ENCODE peak calls at places on chromosomes 7 and 10, in ten cellular contexts. I is GM12878, C is HCT116, B is breast epithelium, S is transverse colon, L is prostate gland, M is endothelial cell of umbilical vein, X is stomach, E is esophagus muscularis mucosa, G is vagina. Y is an unnamed sample. For H3K36me3, the result is how much of the 10 kb centered on the place peaks cover.

GRCh38 chr7:156652886-156653568 is 12.5 kb downstream of the RNF32 start:
- DNase-seq in G (no peak), B (no peak), C (no peak), M (no peak), X (no peak), E (no peak), S (no peak), I (no peak), L (no peak), Y (no peak)

GRCh38 chr7:55593515-55594318 is 21.4 kb upstream of the VOPP1 start:
- DNase-seq in L (no peak), E (peak), S (peak), X (peak), M (peak), G (no peak), C (peak), I (no peak), B (peak), Y (peak)

GRCh38 chr10:82981137-82981723 is 1106.2 kb downstream of the NRG3 start:
- DNase-seq in I (no peak), M (no peak), X (no peak), C (no peak), S (no peak), L (no peak), G (no peak), E (no peak), B (no peak), Y (no peak)

GRCh38 chr7:41779918-41780317 is 77.0 kb upstream of the INHBA start:
- DNase-seq in E (no peak), X (no peak), I (peak), C (no peak), G (no peak), B (no peak), M (no peak), L (no peak), S (no peak), Y (no peak)

GRCh38 chr10:70513848-70514309 is 35.3 kb downstream of the PALD1 start:
- DNase-seq in L (no peak), S (peak), I (peak), B (no peak), E (no peak), X (no peak), C (no peak), G (no peak), M (no peak), Y (peak)

GRCh38 chr10:27620425-27621397 is 116.6 kb downstream of the RAB18 start:
- DNase-seq in B (no peak), S (no peak), G (peak), C (no peak), E (no peak), L (no peak), I (no peak), M (no peak), X (no peak), Y (no peak)

GRCh38 chr7:2638224-2638991 is 6.6 kb downstream of the TTYH3 start:
- DNase-seq in G (no peak), X (no peak), L (no peak), B (no peak), S (no peak), E (no peak), C (no peak), I (no peak), M (no peak), Y (peak)

GRCh38 chr10:70836319-70836718 is 20.6 kb downstream of the SGPL1 start:
- DNase-seq in I (no peak), M (no peak), B (no peak), C (no peak), L (no peak), S (no peak), E (no peak), G (no peak), X (no peak), Y (no peak)

GRCh38 chr7:55056577-55057480 is 38.0 kb downstream of the EGFR start:
- DNase-seq in G (no peak), M (no peak), L (no peak), S (no peak), E (no peak), X (no peak), C (no peak), I (no peak), B (no peak), Y (no peak)

GRCh38 chr10:55374917-55375316 is 573.9 kb upstream of the PCDH15 start:
- DNase-seq in I (no peak), B (no peak), S (no peak), M (peak), L (no peak), C (no peak), X (no peak), E (no peak), G (no peak), Y (no peak)

GRCh38 chr10:71555087-71555728 is 158.5 kb downstream of the CDH23 start:
- DNase-seq in X (no peak), L (no peak), C (no peak), S (no peak), B (no peak), M (no peak), I (no peak), E (no peak), G (no peak), Y (no peak)

GRCh38 chr7:77453531-77453930 is 37.4 kb upstream of the GSAP start:
- DNase-seq in S (no peak), X (no peak), E (no peak), I (no peak), M (peak), L (peak), B (no peak), C (no peak), G (no peak), Y (no peak)

GRCh38 chr10:101224060-101224909 is 5.0 kb downstream of the LBX1 start:
- DNase-seq in M (no peak), C (no peak), L (no peak), X (no peak), I (no peak), G (no peak), B (no peak), E (no peak), S (no peak), Y (no peak)

GRCh38 chr7:128030999-128031681 is at the start of gene LRRC4:
- DNase-seq in M (peak), L (no peak), X (peak), B (no peak), G (no peak), E (no peak), C (no peak), I (no peak), S (peak), Y (peak)

GRCh38 chr7:22173884-22174573 is 182.9 kb downstream of the RAPGEF5 start:
- DNase-seq in M (peak), E (no peak), G (no peak), C (no peak), B (no peak), L (no peak), I (peak), S (no peak), X (no peak), Y (no peak)

GRCh38 chr7:14184292-14184864 is 194.9 kb upstream of the ETV1 start:
- DNase-seq in M (no peak), I (no peak), X (no peak), L (no peak), G (no peak), S (peak), E (no peak), B (no peak), C (no peak), Y (no peak)

GRCh38 chr7:49769285-49769857 is 4.1 kb upstream of the VWC2 start:
- DNase-seq in L (no peak), G (no peak), M (no peak), S (no peak), I (no peak), B (no peak), C (no peak), E (no peak), X (no peak), Y (no peak)

GRCh38 chr10:29239569-29240472 is 49.0 kb upstream of the LYZL1 start:
- DNase-seq in S (no peak), G (no peak), X (no peak), C (peak), L (no peak), E (peak), I (no peak), B (no peak), M (peak), Y (no peak)

GRCh38 chr10:129193148-129193547 is 273.9 kb upstream of the MGMT start:
- DNase-seq in E (peak), G (no peak), C (no peak), L (no peak), M (no peak), B (no peak), I (no peak), X (no peak), S (no peak), Y (no peak)

GRCh38 chr7:2036786-2037185 is 196.0 kb downstream of the MAD1L1 start:
- DNase-seq in X (no peak), B (no peak), E (no peak), I (no peak), L (no peak), G (no peak), C (no peak), M (no peak), S (no peak), Y (peak)

GRCh38 chr10:96014473-96015102 is 28.8 kb upstream of the CCNJ start:
- DNase-seq in L (no peak), B (no peak), C (no peak), I (no peak), X (no peak), S (no peak), E (no peak), G (no peak), M (no peak), Y (no peak)

GRCh38 chr7:90563286-90563685 is 32.8 kb upstream of the CDK14 start:
- DNase-seq in E (no peak), S (no peak), X (no peak), C (no peak), I (no peak), B (no peak), G (no peak), L (no peak), M (no peak), Y (no peak)

GRCh38 chr10:113711142-113711541 is 31.4 kb downstream of the CASP7 start:
- DNase-seq in E (no peak), M (no peak), X (no peak), C (no peak), G (no peak), I (no peak), S (no peak), B (no peak), L (no peak), Y (no peak)

GRCh38 chr10:58399410-58399809 is 14.2 kb downstream of the TFAM start:
- DNase-seq in S (no peak), I (no peak), M (no peak), C (no peak), B (no peak), E (no peak), G (no peak), L (no peak), X (no peak), Y (no peak)

GRCh38 chr7:151385626-151386300 is 24.1 kb downstream of the WDR86 start:
- DNase-seq in X (no peak), E (no peak), M (no peak), G (no peak), B (no peak), L (no peak), S (no peak), I (no peak), C (no peak), Y (no peak)

GRCh38 chr10:27153855-27154198 is 357 bp downstream of the YME1L1 start:
- DNase-seq in G (peak), E (no peak), M (no peak), I (no peak), S (no peak), B (no peak), L (peak), X (no peak), C (no peak), Y (no peak)

GRCh38 chr7:16550671-16551070 is 24.0 kb downstream of the LRRC72 start:
- DNase-seq in X (no peak), S (no peak), E (no peak), B (no peak), I (no peak), G (no peak), M (no peak), C (no peak), L (no peak), Y (no peak)

GRCh38 chr10:124741281-124741921 is 2.8 kb downstream of the FAM53B start:
- DNase-seq in E (no peak), L (peak), I (no peak), X (peak), C (peak), S (peak), M (peak), B (no peak), G (peak), Y (peak)

GRCh38 chr7:51144178-51144577 is 172.4 kb downstream of the COBL start:
- DNase-seq in S (peak), B (no peak), G (no peak), L (no peak), M (no peak), E (no peak), X (no peak), I (no peak), C (no peak), Y (no peak)

GRCh38 chr10:8042864-8043568 is 11.5 kb upstream of the GATA3 start:
- DNase-seq in I (no peak), M (peak), C (no peak), L (no peak), G (no peak), S (no peak), B (no peak), E (no peak), X (no peak), Y (no peak)

GRCh38 chr10:8040651-8041050 is 13.8 kb upstream of the GATA3 start:
- DNase-seq in S (no peak), X (no peak), G (no peak), L (no peak), M (peak), I (no peak), E (no peak), B (no peak), C (no peak), Y (no peak)

GRCh38 chr10:8041284-8042031 is 13.0 kb upstream of the GATA3 start:
- DNase-seq in M (peak), G (no peak), E (no peak), C (no peak), X (no peak), B (no peak), S (no peak), L (no peak), I (no peak), Y (no peak)

GRCh38 chr10:8043569-8044306 is 10.8 kb upstream of the GATA3 start:
- DNase-seq in S (no peak), B (no peak), L (no peak), G (no peak), C (no peak), M (peak), E (no peak), X (no peak), I (no peak), Y (no peak)

GRCh38 chr10:8042032-8042863 is 12.2 kb upstream of the GATA3 start:
- DNase-seq in B (no peak), I (no peak), X (no peak), C (no peak), L (no peak), S (no peak), G (no peak), M (peak), E (no peak), Y (no peak)
- TF ChIP-seq POLR2A in B (no peak), I (no peak), X (no peak), C (no peak), L (no peak), S (no peak), G (no peak), M (no peak), E (no peak), Y (no peak)

GRCh38 chr10:43210556-43210955 is 56.3 kb downstream of the RASGEF1A start:
- DNase-seq in I (no peak), E (no peak), B (peak), X (no peak), L (no peak), G (no peak), S (no peak), M (no peak), C (no peak), Y (peak)
- H3K36me3 ChIP-seq in I (under half), E (under half), B (under half), X (under half), L (under half), G (under half), S (under half), M (under half), C (under half), Y (under half)

GRCh38 chr7:117873056-117873932 is at the start of gene CTTNBP2:
- DNase-seq in S (peak), G (no peak), B (peak), C (peak), I (no peak), M (peak), E (no peak), L (peak), X (peak), Y (peak)
- TF ChIP-seq POLR2AphosphoS5 in S (no peak), G (no peak), B (no peak), C (peak), I (no peak), M (no peak), E (peak), L (no peak), X (no peak), Y (peak)

GRCh38 chr7:74579800-74580685 is 77.5 kb upstream of the GTF2I start:
- DNase-seq in G (no peak), B (no peak), X (peak), M (no peak), I (no peak), S (peak), L (no peak), C (no peak), E (no peak), Y (no peak)
- TF ChIP-seq POLR2A in G (no peak), B (no peak), X (no peak), M (no peak), I (no peak), S (peak), L (no peak), C (no peak), E (no peak), Y (no peak)

DNA sequence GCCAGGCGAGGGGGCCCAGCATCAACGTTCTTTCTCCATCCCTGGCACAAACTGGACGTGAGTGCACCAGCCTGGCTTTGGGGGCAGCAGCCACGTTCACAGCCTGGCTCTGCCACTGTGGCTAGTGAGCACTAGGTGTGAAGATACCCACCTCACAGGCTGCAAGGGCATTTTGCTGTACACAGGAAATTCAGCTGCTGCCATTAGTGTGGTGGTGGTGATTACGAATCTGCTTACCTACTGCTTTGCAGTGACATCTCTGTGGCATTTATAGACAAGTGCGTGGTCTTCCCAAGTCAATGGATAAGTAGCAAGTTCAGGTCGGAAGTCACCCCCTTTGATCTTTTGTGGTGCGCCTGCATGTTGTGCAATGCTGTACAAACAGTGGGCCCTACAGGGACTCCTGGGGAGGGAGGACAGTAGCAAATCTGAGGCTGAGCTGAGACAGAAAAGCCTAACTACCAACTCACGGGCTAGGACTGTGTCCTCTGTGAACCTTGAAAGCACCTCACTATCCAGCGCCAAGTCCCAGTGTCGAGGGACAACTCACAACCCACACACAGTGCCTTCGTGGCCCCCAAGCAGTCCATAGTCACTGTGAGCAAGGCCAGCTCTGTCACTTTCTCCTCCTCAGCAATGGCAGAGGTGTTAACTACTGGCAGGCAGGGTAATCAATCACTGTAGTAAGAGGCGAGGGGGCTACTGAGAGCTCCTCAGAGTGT is 16.9 kb upstream of the MMP21 start:
- DNase-seq in S (no peak), M (no peak), X (no peak), C (no peak), G (no peak), L (no peak), I (no peak), B (no peak), E (no peak), Y (no peak)
- H3K36me3 ChIP-seq in S (under half), M (under half), X (half or more), C (under half), G (under half), L (under half), I (under half), B (under half), E (half or more), Y (half or more)